ENCODE peak calls at places on chromosome 11, in six cellular contexts. J is colonic mucosa; B is uterus; X is HCT116; Q is IMR-90; Z is CD8-positive, alpha-beta memory T cell. R is an unnamed sample. For H3K4me1, the result is how much of the 10 kb centered on the place peaks cover.

GRCh38 chr11:28860898-28861297 is 752.7 kb downstream of the METTL15 start:
- DNase-seq in X (peak), J (no peak), B (no peak), Z (no peak), Q (peak), R (no peak)

GRCh38 chr11:126189109-126189929 is 22.1 kb downstream of the RPUSD4 start:
- DNase-seq in Z (no peak), J (no peak), Q (no peak), X (no peak), B (no peak), R (no peak)

GRCh38 chr11:78465169-78465942 is 47.7 kb upstream of the GAB2 start:
- DNase-seq in X (no peak), Q (no peak), J (no peak), B (no peak), Z (peak), R (no peak)

GRCh38 chr11:21177379-21177778 is 508.0 kb downstream of the NELL1 start:
- DNase-seq in Q (no peak), B (no peak), Z (no peak), J (no peak), X (no peak), R (no peak)

GRCh38 chr11:26649884-26650283 is 72.0 kb downstream of the SLC5A12 start:
- DNase-seq in X (peak), Z (no peak), Q (peak), B (no peak), J (peak), R (peak)

GRCh38 chr11:27757953-27758352 is 57.7 kb upstream of the BDNF start:
- DNase-seq in J (no peak), X (no peak), Z (no peak), Q (peak), B (no peak), R (no peak)

GRCh38 chr11:45939836-45940235 is 17.4 kb downstream of the LARGE2 start:
- DNase-seq in J (no peak), Q (peak), X (no peak), Z (no peak), B (no peak), R (no peak)

GRCh38 chr11:46491661-46492331 is 100.2 kb upstream of the CHRM4 start:
- DNase-seq in Q (peak), X (no peak), B (no peak), J (no peak), Z (no peak), R (no peak)

GRCh38 chr11:23278121-23278520 is 417.8 kb upstream of the CCDC179 start:
- DNase-seq in Q (peak), B (no peak), X (no peak), Z (no peak), J (no peak), R (no peak)

GRCh38 chr11:75275581-75275980 is 35.0 kb downstream of the TPBGL start:
- DNase-seq in X (no peak), Z (peak), J (peak), B (no peak), Q (peak), R (no peak)

GRCh38 chr11:59207988-59208432 is 4.7 kb downstream of the MPEG1 start:
- DNase-seq in J (no peak), B (no peak), Q (peak), Z (no peak), X (no peak), R (peak)

GRCh38 chr11:102244681-102245409 is 72.4 kb upstream of the BIRC3 start:
- DNase-seq in B (no peak), Q (peak), Z (no peak), X (peak), J (no peak), R (no peak)

GRCh38 chr11:1483445-1483961 is 3.1 kb downstream of the MOB2 start:
- DNase-seq in Q (no peak), B (peak), Z (peak), X (no peak), J (no peak), R (no peak)

GRCh38 chr11:14858404-14858803 is 33.6 kb downstream of the CYP2R1 start:
- DNase-seq in X (no peak), J (no peak), Z (no peak), Q (no peak), B (no peak), R (no peak)

GRCh38 chr11:70523384-70524095 is 125.2 kb downstream of the CTTN start:
- DNase-seq in Z (peak), Q (no peak), X (no peak), B (no peak), J (no peak), R (no peak)

GRCh38 chr11:75523811-75524401 is 1.8 kb downstream of the GDPD5 start:
- DNase-seq in Z (no peak), B (no peak), X (no peak), Q (no peak), J (no peak), R (no peak)

GRCh38 chr11:10418950-10419310 is 36.1 kb upstream of the AMPD3 start:
- DNase-seq in X (no peak), B (no peak), Z (no peak), J (no peak), Q (no peak), R (no peak)
- H3K4me1 ChIP-seq in X (under half), B (under half), Z (under half), J (under half), Q (under half), R (under half)

DNA sequence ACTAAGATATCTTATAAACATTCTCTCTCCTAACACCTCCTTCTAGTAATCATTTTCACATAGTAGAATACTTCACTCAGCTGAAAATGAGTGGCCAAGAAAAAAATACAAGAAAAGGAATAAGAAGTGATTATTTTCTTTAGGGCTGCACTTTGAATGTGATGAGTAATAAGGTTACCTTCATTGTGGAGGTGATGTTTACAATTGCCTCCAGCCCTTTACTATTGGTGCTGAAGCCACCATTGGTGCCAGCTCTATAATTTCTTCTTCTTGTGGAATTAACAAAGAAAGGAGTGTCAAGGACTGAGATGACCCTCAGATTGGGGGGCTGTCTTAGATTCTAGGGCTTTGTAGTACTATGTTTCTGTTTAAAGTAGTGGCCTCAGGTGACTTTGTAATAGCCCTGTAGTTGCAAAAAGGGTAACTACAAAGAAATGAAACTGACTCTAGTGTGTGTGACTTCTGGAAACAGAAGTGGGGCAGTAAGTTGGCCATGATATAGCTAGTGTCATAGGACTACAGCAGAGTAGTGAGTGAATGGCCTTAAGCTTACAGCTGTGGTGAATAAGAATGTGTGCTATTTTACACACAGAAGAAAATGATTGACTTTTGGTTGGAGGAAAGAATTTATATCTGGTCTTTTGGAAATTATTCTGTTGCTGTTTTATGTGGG is 287.2 kb downstream of the TMEM135 start:
- DNase-seq in Q (peak), J (no peak), Z (no peak), B (no peak), X (no peak), R (no peak)
- H3K4me1 ChIP-seq in Q (under half), J (under half), Z (under half), B (under half), X (under half), R (under half)

DNA sequence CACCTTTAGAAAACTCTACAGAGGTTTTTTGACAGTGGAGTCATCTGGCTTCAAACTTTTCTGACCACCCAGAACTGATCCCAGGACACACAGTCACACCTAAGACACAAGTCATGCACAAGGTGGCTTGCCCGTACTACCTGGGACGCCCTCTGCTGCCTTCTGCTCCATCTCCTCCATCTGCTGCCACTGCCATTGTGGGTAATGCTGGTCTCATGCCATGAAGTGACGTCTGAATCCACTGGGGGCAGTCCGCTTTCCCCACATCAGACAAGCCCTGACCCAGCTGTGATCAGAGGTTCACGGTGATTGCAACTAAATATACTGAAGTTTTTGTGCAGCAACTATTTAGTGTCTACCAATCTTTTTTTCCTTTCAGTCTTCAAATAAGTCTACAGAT is 5.4 kb upstream of the NDUFS8 start:
- DNase-seq in B (no peak), Z (no peak), J (no peak), Q (no peak), X (no peak), R (no peak)
- H3K4me1 ChIP-seq in B (under half), Z (under half), J (under half), Q (under half), X (half or more), R (under half)

DNA sequence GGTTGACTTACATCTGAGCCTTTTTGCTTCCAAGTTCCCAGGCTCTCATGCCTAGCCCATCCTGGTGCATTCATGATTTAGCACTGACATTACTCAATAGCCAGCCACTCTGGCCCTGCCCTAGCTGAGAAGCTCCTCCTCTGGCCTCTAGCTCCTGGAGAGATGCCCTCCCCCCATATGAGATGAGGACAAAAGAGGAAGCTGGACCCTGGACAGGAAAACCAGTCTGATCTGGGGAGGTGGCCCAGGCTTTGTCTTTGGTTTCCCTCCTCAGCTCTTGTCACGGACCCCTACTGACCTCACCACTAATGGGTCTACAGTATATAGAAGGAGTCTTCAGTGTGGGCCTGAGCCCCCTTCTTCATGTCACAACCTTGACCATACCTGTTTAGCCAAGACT is 3.0 kb downstream of the RHOG start:
- DNase-seq in B (peak), Z (no peak), J (peak), X (no peak), Q (no peak), R (no peak)
- H3K4me1 ChIP-seq in B (under half), Z (half or more), J (under half), X (under half), Q (under half), R (under half)

DNA sequence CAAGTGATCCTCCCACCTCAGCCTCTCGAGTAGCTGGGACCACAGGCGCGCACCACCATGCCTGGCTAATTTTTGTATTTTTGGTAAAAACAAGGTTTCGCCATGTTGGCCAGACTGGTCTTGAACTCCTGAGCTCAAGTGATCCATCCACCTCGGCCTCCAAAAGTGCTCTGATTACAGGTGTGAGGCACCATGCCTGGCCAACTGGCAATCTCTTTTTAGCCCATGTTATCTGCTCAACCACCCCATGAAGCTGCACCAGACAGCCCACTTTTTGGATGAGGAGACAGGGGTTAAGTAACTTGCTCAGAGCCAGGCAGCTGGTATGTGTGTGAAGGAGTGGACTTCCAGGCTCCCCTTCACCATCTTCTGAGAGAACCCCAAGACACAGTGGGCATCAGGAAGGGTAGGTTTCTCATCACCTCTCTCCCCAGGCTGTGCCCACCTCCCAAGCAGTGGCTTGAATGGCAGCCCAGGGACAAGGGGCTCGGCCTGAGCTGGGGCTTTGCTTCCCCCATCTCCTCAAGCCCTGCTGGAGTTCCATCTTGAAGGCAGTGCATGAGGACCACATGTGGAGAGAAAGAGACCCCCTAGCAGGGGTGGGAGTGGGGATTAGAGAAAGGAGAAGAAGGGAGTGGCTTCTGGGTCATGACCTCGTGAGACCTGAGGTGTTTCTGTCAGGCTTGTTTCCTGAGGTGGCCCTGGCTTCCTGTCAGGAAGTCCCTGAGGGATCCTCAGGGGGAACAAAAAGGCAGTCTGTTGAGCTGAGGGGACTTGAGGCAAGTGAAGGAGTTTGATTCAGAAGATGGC is 87.5 kb upstream of the PARVA start:
- DNase-seq in Z (no peak), Q (no peak), X (no peak), J (no peak), B (no peak), R (no peak)
- H3K4me1 ChIP-seq in Z (under half), Q (under half), X (under half), J (under half), B (under half), R (under half)

R was measured in HAP-1.